ENCODE peak calls at places on chromosomes 11 and 22, in six cellular contexts. L is mucosa of descending colon, H is GM12865, E is astrocyte of the cerebellum, D is PC-3, J is colonic mucosa. I is an unnamed sample.

GRCh38 chr11:110979696-110980095 is 265.8 kb upstream of the POU2AF2 start:
- DNase-seq in L (no peak), H (no peak), E (no peak), D (peak; percentile 31), J (no peak), I (no peak)

GRCh38 chr22:33337524-33337923 is 279.3 kb upstream of the SYN3 start:
- DNase-seq in L (peak; percentile 51), H (no peak), E (no peak), D (no peak), J (peak; percentile 59), I (no peak)

GRCh38 chr22:37824674-37825641 is 1.8 kb downstream of the GALR3 start:
- DNase-seq in L (no peak), H (peak; percentile 60), E (no peak), D (no peak), J (no peak), I (no peak)

GRCh38 chr11:74403607-74404006 is 5.4 kb upstream of the PGM2L1 start:
- DNase-seq in L (no peak), H (no peak), E (no peak), D (no peak), J (no peak), I (no peak)

GRCh38 chr11:131025020-131025419 is 108.7 kb upstream of the SNX19 start:
- DNase-seq in L (no peak), H (peak; percentile 6), E (peak; percentile 15), D (peak; percentile 74), J (no peak), I (peak; percentile 63)

GRCh38 chr11:32885556-32885955 is 7.1 kb upstream of the QSER1 start:
- DNase-seq in L (no peak), H (no peak), E (no peak), D (no peak), J (no peak), I (no peak)

GRCh38 chr11:47786373-47786772 is 19.2 kb upstream of the FNBP4 start:
- DNase-seq in L (no peak), H (no peak), E (no peak), D (no peak), J (no peak), I (peak; percentile 62)

GRCh38 chr11:72102162-72102561 is 935 bp downstream of the LAMTOR1 start:
- DNase-seq in L (no peak), H (no peak), E (no peak), D (no peak), J (no peak), I (no peak)

GRCh38 chr11:8070417-8071101 is 10.5 kb upstream of the TUB start:
- DNase-seq in L (no peak), H (peak; percentile 22), E (no peak), D (peak; percentile 50), J (no peak), I (peak; percentile 62)

GRCh38 chr11:119531623-119532022 is 108.7 kb upstream of the THY1 start:
- DNase-seq in L (no peak), H (no peak), E (no peak), D (no peak), J (no peak), I (no peak)

DNA sequence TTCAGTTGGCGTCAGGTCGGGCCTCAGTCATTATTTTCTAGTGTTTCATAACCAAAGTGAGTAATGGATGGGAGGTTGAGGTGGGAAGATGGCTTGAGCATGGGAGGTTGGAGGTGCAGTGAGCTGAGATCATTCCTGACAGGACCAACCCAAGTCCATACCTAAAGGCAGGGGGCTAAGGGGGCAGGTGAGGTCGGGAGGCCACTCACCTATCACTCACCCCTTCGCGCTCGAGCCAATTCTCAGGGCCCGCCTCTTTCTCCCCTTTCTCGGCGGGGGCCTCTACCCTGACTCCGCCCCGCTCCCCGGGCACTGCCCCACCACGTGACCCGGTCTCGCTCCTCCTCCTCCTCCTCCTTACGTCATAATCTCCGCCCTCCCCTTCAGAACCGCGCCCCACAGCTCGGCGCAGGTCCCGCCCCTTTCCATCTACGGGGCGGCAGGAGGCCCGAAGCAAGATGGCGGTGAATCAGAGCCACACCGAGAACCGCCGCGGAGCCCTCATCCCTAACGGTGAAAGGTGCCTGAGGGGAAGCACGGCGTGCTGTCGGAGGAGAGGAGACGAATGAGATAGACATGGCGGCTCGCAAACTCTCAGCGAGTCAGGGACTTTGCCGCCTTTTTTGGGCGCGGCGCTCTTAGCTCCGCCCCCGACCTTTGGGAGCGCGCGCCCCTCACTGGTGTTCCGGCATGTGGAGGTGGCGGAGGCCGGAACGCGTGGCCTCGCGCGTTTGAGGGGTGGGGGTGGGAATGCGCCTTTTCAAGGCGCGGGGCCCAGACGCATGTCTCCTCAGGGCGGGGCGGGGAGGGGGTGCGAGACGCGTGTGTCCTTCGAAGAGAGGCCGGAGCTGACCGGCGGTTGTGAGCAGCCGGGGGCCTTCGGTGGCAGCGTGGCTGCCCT is at the start of gene WBP2NL:
- DNase-seq in L (peak; percentile 91), H (peak; percentile 96), E (peak; percentile 20), D (peak; percentile 69), J (peak; percentile 91), I (peak; percentile 80)
- H3K4me3 ChIP-seq in L (peak within 1 kb of the TSS; percentile 7), H (peak within 1 kb of the TSS; percentile 84), E (peak within 1 kb of the TSS; percentile 37), D (peak within 1 kb of the TSS; percentile 48), J (peak within 1 kb of the TSS; percentile 47), I (peak within 1 kb of the TSS; percentile 55)

GRCh38 chr11:116513894-116514293 is 258.9 kb downstream of the BUD13 start:
- DNase-seq in L (no peak), H (peak; percentile 66), E (no peak), D (peak; percentile 63), J (peak; percentile 59), I (peak; percentile 43)
- TF ChIP-seq CTCF in L (no peak), H (peak; percentile 52), E (no peak), D (peak; percentile 45), J (peak; percentile 21), I (peak; percentile 32)

DNA sequence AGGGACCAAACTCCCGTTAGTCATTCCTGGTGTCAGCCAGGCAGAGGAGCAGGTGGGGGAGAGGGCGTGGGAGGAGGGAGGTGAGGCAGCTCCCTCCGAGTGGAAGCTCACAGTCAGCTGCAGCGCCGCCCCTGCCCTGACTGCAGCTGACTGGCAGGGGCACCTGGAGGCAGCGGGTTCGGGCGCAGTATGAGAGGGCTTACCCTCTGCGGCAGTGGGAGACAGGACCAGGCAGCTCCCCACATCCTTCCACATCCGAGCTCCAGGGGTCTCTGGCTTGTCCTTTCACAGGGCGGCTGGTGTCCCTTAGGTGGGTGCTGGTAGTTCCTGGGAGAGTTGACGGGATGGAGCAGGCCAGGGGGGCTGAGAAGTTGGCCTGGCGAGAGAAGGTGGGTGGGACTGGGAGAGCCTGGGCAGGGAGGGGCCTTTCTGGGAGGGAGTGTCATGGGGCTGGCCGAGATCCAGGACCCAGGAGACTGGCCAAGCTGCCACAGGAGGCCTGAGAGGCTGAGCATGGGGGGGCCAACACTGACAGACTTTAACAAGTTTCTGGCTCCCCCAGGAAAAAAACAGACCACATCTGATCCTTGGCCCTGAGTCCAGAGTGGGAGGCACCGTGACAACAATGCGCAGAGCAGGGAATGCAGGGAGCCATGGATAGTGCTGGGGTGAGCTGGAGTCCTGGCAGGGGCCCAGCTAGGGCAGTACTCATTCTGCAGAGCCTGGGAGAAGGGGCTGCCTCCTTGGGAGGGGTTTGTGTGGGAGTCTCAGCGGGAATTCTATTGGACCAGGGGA is 4.9 kb downstream of the ADORA2A start:
- DNase-seq in L (no peak), H (no peak), E (no peak), D (no peak), J (peak; percentile 59), I (peak; percentile 75)
- H3K4me3 ChIP-seq in L (no peak overlapping the region), H (no peak overlapping the region), E (no peak overlapping the region), D (no peak overlapping the region), J (no peak overlapping the region), I (no peak overlapping the region)

GRCh38 chr11:67238894-67239794 is 27.1 kb upstream of the GRK2 start:
- DNase-seq in L (no peak), H (no peak), E (no peak), D (peak; percentile 27), J (no peak), I (no peak)

GRCh38 chr11:67237574-67237973 is 28.7 kb upstream of the GRK2 start:
- DNase-seq in L (no peak), H (no peak), E (no peak), D (no peak), J (no peak), I (no peak)

GRCh38 chr11:67240575-67241389 is 25.5 kb upstream of the GRK2 start:
- DNase-seq in L (peak; percentile 83), H (peak; percentile 92), E (peak; percentile 33), D (peak; percentile 84), J (peak; percentile 83), I (peak; percentile 85)

GRCh38 chr11:67242548-67242947 is 23.7 kb upstream of the GRK2 start:
- DNase-seq in L (no peak), H (no peak), E (no peak), D (no peak), J (no peak), I (no peak)

GRCh38 chr11:67239795-67240574 is 26.3 kb upstream of the GRK2 start:
- DNase-seq in L (peak; percentile 98), H (peak; percentile 99), E (peak; percentile 97), D (peak; percentile 99), J (peak; percentile 98), I (peak; percentile 99)
- TF ChIP-seq CTCF in L (peak; percentile 18), H (no peak), E (no peak), D (no peak), J (no peak), I (no peak)

GRCh38 chr11:99494065-99494464 is 473.3 kb downstream of the CNTN5 start:
- DNase-seq in L (no peak), H (no peak), E (no peak), D (no peak), J (no peak), I (no peak)

GRCh38 chr11:99489561-99489960 is 468.8 kb downstream of the CNTN5 start:
- DNase-seq in L (no peak), H (no peak), E (no peak), D (no peak), J (no peak), I (peak; percentile 65)
- H3K4me3 ChIP-seq in L (no peak overlapping the region), H (no peak overlapping the region), E (no peak overlapping the region), D (no peak overlapping the region), J (no peak overlapping the region), I (no peak overlapping the region)

GRCh38 chr11:11722861-11723260 is 101.1 kb upstream of the GALNT18 start:
- DNase-seq in L (no peak), H (no peak), E (no peak), D (no peak), J (no peak), I (no peak)
- TF ChIP-seq CTCF in L (no peak), H (no peak), E (no peak), D (no peak), J (no peak), I (no peak)

GRCh38 chr11:112023104-112023503 is 2.1 kb upstream of the DLAT start:
- DNase-seq in L (no peak), H (no peak), E (no peak), D (no peak), J (no peak), I (no peak)
- H3K4me3 ChIP-seq in L (no peak overlapping the region), H (peak overlapping the region; percentile 76), E (no peak overlapping the region), D (no peak overlapping the region), J (no peak overlapping the region), I (no peak overlapping the region)

DNA sequence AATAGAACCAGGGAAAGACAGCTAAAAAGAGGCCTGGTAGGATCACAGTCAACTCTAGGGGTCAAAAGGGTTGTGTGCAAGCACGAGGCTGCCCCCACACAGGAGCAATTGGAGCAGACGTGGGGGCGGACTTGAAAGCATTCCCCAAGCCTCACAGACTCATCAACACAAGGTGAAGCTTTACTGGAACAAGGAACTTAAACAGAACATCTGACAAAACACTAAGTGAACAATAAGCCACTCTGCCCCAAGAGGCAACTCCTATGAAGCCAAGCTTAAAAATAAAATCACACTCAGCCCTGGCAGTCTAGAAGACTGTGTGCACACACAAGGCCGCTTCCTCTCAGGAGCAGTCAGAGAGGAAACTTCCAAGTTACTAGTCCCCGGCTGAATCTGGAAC is 32.2 kb upstream of the TEAD1 start:
- DNase-seq in L (no peak), H (peak; percentile 21), E (no peak), D (no peak), J (no peak), I (peak; percentile 50)
- TF ChIP-seq CTCF in L (no peak), H (no peak), E (no peak), D (no peak), J (no peak), I (peak; percentile 12)

GRCh38 chr11:121829159-121829643 is 286.8 kb downstream of the BLID start:
- DNase-seq in L (no peak), H (no peak), E (peak; percentile 99), D (peak; percentile 85), J (no peak), I (peak; percentile 97)
- H3K4me3 ChIP-seq in L (no peak overlapping the region), H (no peak overlapping the region), E (no peak overlapping the region), D (no peak overlapping the region), J (no peak overlapping the region), I (no peak overlapping the region)